ENCODE peak calls at places on chromosome 14, in six cellular contexts. Q, S, T, D, H and P are unnamed samples.

GRCh38 chr14:100114109-100114765 is 45.2 kb downstream of the DEGS2 start:
- DNase-seq in Q (no peak), S (no peak), T (no peak), D (no peak), H (no peak), P (no peak)

GRCh38 chr14:102221026-102221425 is 81.3 kb downstream of the WDR20 start:
- DNase-seq in Q (no peak), S (no peak), T (no peak), D (no peak), H (peak; percentile 74), P (no peak)

GRCh38 chr14:68089146-68089715 is 269.7 kb downstream of the RAD51B start:
- DNase-seq in Q (no peak), S (no peak), T (no peak), D (no peak), H (no peak), P (no peak)

GRCh38 chr14:47278233-47278842 is 397.1 kb downstream of the MDGA2 start:
- DNase-seq in Q (peak; percentile 48), S (no peak), T (peak; percentile 20), D (no peak), H (peak; percentile 48), P (no peak)

GRCh38 chr14:104547310-104547997 is 32.1 kb upstream of the C14orf180 start:
- DNase-seq in Q (no peak), S (no peak), T (peak; percentile 18), D (no peak), H (no peak), P (no peak)

GRCh38 chr14:105931808-105932483 is 405.6 kb downstream of the TMEM121 start:
- DNase-seq in Q (no peak), S (no peak), T (peak; percentile 83), D (no peak), H (no peak), P (no peak)

GRCh38 chr14:75800792-75801191 is 139.7 kb downstream of the TTLL5 start:
- DNase-seq in Q (no peak), S (no peak), T (no peak), D (no peak), H (peak; percentile 23), P (no peak)

GRCh38 chr14:52000019-52000582 is 10.8 kb downstream of the RTRAF start:
- DNase-seq in Q (no peak), S (no peak), T (no peak), D (no peak), H (no peak), P (no peak)

GRCh38 chr14:65945333-65945732 is 532.8 kb downstream of the FUT8 start:
- DNase-seq in Q (no peak), S (no peak), T (no peak), D (no peak), H (no peak), P (no peak)

GRCh38 chr14:30214456-30215090 is 286.9 kb upstream of the PRKD1 start:
- DNase-seq in Q (peak; percentile 10), S (peak; percentile 12), T (peak; percentile 3), D (no peak), H (peak; percentile 52), P (no peak)

GRCh38 chr14:82009076-82009475 is 475.4 kb upstream of the SEL1L start:
- DNase-seq in Q (no peak), S (no peak), T (peak; percentile 7), D (no peak), H (peak; percentile 5), P (no peak)

GRCh38 chr14:96590190-96590860 is 88.1 kb downstream of the PAPOLA start:
- DNase-seq in Q (no peak), S (no peak), T (no peak), D (no peak), H (no peak), P (no peak)

GRCh38 chr14:57933363-57933762 is 67.5 kb upstream of the SLC35F4 start:
- DNase-seq in Q (peak; percentile 79), S (no peak), T (no peak), D (no peak), H (peak; percentile 25), P (no peak)

GRCh38 chr14:52706724-52707706 is at the start of gene PSMC6:
- DNase-seq in Q (peak; percentile 95), S (peak; percentile 94), T (peak; percentile 95), D (peak; percentile 96), H (peak; percentile 83), P (peak; percentile 96)

GRCh38 chr14:79584679-79585078 is 626.6 kb downstream of the DIO2 start:
- DNase-seq in Q (no peak), S (no peak), T (no peak), D (no peak), H (peak; percentile 85), P (no peak)

GRCh38 chr14:67942311-67942710 is 122.7 kb downstream of the RAD51B start:
- DNase-seq in Q (no peak), S (no peak), T (no peak), D (no peak), H (no peak), P (no peak)

GRCh38 chr14:90576581-90576980 is 179.8 kb downstream of the CALM1 start:
- DNase-seq in Q (no peak), S (no peak), T (no peak), D (no peak), H (no peak), P (no peak)

GRCh38 chr14:50798048-50798421 is 32.9 kb downstream of the NIN start:
- DNase-seq in Q (no peak), S (no peak), T (no peak), D (no peak), H (no peak), P (no peak)

GRCh38 chr14:77131871-77132486 is 9.6 kb downstream of the ZDHHC22 start:
- DNase-seq in Q (no peak), S (no peak), T (no peak), D (no peak), H (no peak), P (no peak)

GRCh38 chr14:65164068-65164824 is 61.9 kb upstream of the MAX start:
- DNase-seq in Q (peak; percentile 23), S (no peak), T (peak; percentile 63), D (no peak), H (peak; percentile 49), P (no peak)

GRCh38 chr14:21498540-21499526 is 12.3 kb downstream of the METTL3 start:
- DNase-seq in Q (no peak), S (no peak), T (peak; percentile 51), D (no peak), H (peak; percentile 26), P (no peak)

GRCh38 chr14:105419305-105420091 is at the start of gene MTA1:
- DNase-seq in Q (no peak), S (no peak), T (peak; percentile 86), D (peak; percentile 56), H (no peak), P (peak; percentile 73)

GRCh38 chr14:45249847-45250575 is 3.0 kb downstream of the MIS18BP1 start:
- DNase-seq in Q (peak; percentile 50), S (no peak), T (no peak), D (no peak), H (no peak), P (no peak)

GRCh38 chr14:94681300-94682060 is 69.3 kb downstream of the SERPINA3 start:
- DNase-seq in Q (peak; percentile 19), S (no peak), T (peak; percentile 59), D (no peak), H (peak; percentile 66), P (no peak)

GRCh38 chr14:77088219-77088618 is 9.8 kb upstream of the CIPC start:
- DNase-seq in Q (peak; percentile 84), S (no peak), T (no peak), D (no peak), H (no peak), P (no peak)

GRCh38 chr14:21039585-21040369 is 2.4 kb upstream of the RNASE7 start:
- DNase-seq in Q (peak; percentile 60), S (no peak), T (peak; percentile 56), D (no peak), H (peak; percentile 67), P (peak; percentile 48)

GRCh38 chr14:51879170-51879569 is 18.8 kb downstream of the GNG2 start:
- DNase-seq in Q (no peak), S (no peak), T (no peak), D (no peak), H (no peak), P (no peak)

GRCh38 chr14:103140316-103141109 is 17.3 kb downstream of the TNFAIP2 start:
- DNase-seq in Q (no peak), S (no peak), T (no peak), D (no peak), H (no peak), P (no peak)

GRCh38 chr14:61458766-61459165 is 137.4 kb downstream of the PRKCH start:
- DNase-seq in Q (no peak), S (no peak), T (no peak), D (no peak), H (no peak), P (no peak)

GRCh38 chr14:61564623-61565091 is 130.7 kb upstream of the HIF1A start:
- DNase-seq in Q (no peak), S (no peak), T (no peak), D (no peak), H (peak; percentile 98), P (no peak)

GRCh38 chr14:77139540-77140342 is 1.9 kb downstream of the ZDHHC22 start:
- DNase-seq in Q (no peak), S (no peak), T (peak; percentile 90), D (no peak), H (no peak), P (peak; percentile 41)

GRCh38 chr14:104110491-104111209 is 25.1 kb downstream of the ASPG start:
- DNase-seq in Q (no peak), S (no peak), T (peak; percentile 87), D (peak; percentile 5), H (no peak), P (peak; percentile 24)

GRCh38 chr14:35669782-35670181 is 135.8 kb downstream of the INSM2 start:
- DNase-seq in Q (no peak), S (no peak), T (no peak), D (no peak), H (peak; percentile 18), P (no peak)

GRCh38 chr14:56490379-56490778 is 89.2 kb upstream of the TMEM260 start:
- DNase-seq in Q (no peak), S (no peak), T (peak; percentile 14), D (no peak), H (no peak), P (no peak)

GRCh38 chr14:77009014-77009413 is 19.5 kb downstream of the IRF2BPL start:
- DNase-seq in Q (no peak), S (no peak), T (no peak), D (no peak), H (no peak), P (no peak)